ENCODE peak calls at places on chromosomes 12 and 14, in six cellular contexts. One of them, this sample, is unnamed.

GRCh38 chr12:117890644-117891043 is 78.1 kb downstream of the KSR2 start:
- DNase-seq in activated CD8-positive, alpha-beta memory T cell treated with anti-CD3 and anti-CD28 coated beads for 4 hours: no peak
- DNase-seq in CD4-positive, CD25-positive, alpha-beta regulatory T cell: no peak
- DNase-seq in HuH-7: no peak
- DNase-seq in stimulated activated CD4-positive, alpha-beta T cell treated with anti-CD3 and anti-CD28 coated beads, Interleukin-2, amount 100 ng/mL, for 24 hours: no peak
- DNase-seq in substantia nigra: no peak
- DNase-seq in this sample: no peak

GRCh38 chr12:39846971-39847661 is 227.5 kb upstream of the ABCD2 start:
- DNase-seq in substantia nigra: no peak
- DNase-seq in CD4-positive, CD25-positive, alpha-beta regulatory T cell: no peak
- DNase-seq in HuH-7: no peak
- DNase-seq in stimulated activated CD4-positive, alpha-beta T cell treated with anti-CD3 and anti-CD28 coated beads, Interleukin-2, amount 100 ng/mL, for 24 hours: no peak
- DNase-seq in activated CD8-positive, alpha-beta memory T cell treated with anti-CD3 and anti-CD28 coated beads for 4 hours: no peak
- DNase-seq in this sample: no peak

GRCh38 chr14:88346048-88346639 is 23.1 kb upstream of the KCNK10 start:
- DNase-seq in substantia nigra: no peak
- DNase-seq in HuH-7: no peak
- DNase-seq in activated CD8-positive, alpha-beta memory T cell treated with anti-CD3 and anti-CD28 coated beads for 4 hours: no peak
- DNase-seq in CD4-positive, CD25-positive, alpha-beta regulatory T cell: no peak
- DNase-seq in stimulated activated CD4-positive, alpha-beta T cell treated with anti-CD3 and anti-CD28 coated beads, Interleukin-2, amount 100 ng/mL, for 24 hours: no peak
- DNase-seq in this sample: no peak

GRCh38 chr14:69715725-69716482 is 51.0 kb upstream of the SRSF5 start:
- DNase-seq in CD4-positive, CD25-positive, alpha-beta regulatory T cell: no peak
- DNase-seq in substantia nigra: no peak
- DNase-seq in HuH-7: no peak
- DNase-seq in stimulated activated CD4-positive, alpha-beta T cell treated with anti-CD3 and anti-CD28 coated beads, Interleukin-2, amount 100 ng/mL, for 24 hours: no peak
- DNase-seq in activated CD8-positive, alpha-beta memory T cell treated with anti-CD3 and anti-CD28 coated beads for 4 hours: no peak
- DNase-seq in this sample: no peak

GRCh38 chr12:47088021-47088944 is 8.5 kb upstream of the AMIGO2 start:
- DNase-seq in HuH-7: peak; percentile 79
- DNase-seq in substantia nigra: no peak
- DNase-seq in stimulated activated CD4-positive, alpha-beta T cell treated with anti-CD3 and anti-CD28 coated beads, Interleukin-2, amount 100 ng/mL, for 24 hours: no peak
- DNase-seq in activated CD8-positive, alpha-beta memory T cell treated with anti-CD3 and anti-CD28 coated beads for 4 hours: no peak
- DNase-seq in CD4-positive, CD25-positive, alpha-beta regulatory T cell: no peak
- DNase-seq in this sample: no peak

GRCh38 chr12:130438711-130439110 is 101.0 kb downstream of the PIWIL1 start:
- DNase-seq in CD4-positive, CD25-positive, alpha-beta regulatory T cell: no peak
- DNase-seq in HuH-7: no peak
- DNase-seq in stimulated activated CD4-positive, alpha-beta T cell treated with anti-CD3 and anti-CD28 coated beads, Interleukin-2, amount 100 ng/mL, for 24 hours: no peak
- DNase-seq in substantia nigra: no peak
- DNase-seq in activated CD8-positive, alpha-beta memory T cell treated with anti-CD3 and anti-CD28 coated beads for 4 hours: no peak
- DNase-seq in this sample: no peak

GRCh38 chr14:21796912-21797311 is 123.3 kb upstream of the OR4E1 start:
- DNase-seq in stimulated activated CD4-positive, alpha-beta T cell treated with anti-CD3 and anti-CD28 coated beads, Interleukin-2, amount 100 ng/mL, for 24 hours: no peak
- DNase-seq in substantia nigra: no peak
- DNase-seq in CD4-positive, CD25-positive, alpha-beta regulatory T cell: peak; percentile 6
- DNase-seq in activated CD8-positive, alpha-beta memory T cell treated with anti-CD3 and anti-CD28 coated beads for 4 hours: no peak
- DNase-seq in HuH-7: peak; percentile 8
- DNase-seq in this sample: peak; percentile 3

GRCh38 chr12:111757361-111758119 is 9.2 kb upstream of the ALDH2 start:
- DNase-seq in stimulated activated CD4-positive, alpha-beta T cell treated with anti-CD3 and anti-CD28 coated beads, Interleukin-2, amount 100 ng/mL, for 24 hours: no peak
- DNase-seq in HuH-7: no peak
- DNase-seq in substantia nigra: no peak
- DNase-seq in activated CD8-positive, alpha-beta memory T cell treated with anti-CD3 and anti-CD28 coated beads for 4 hours: no peak
- DNase-seq in CD4-positive, CD25-positive, alpha-beta regulatory T cell: no peak
- DNase-seq in this sample: peak; percentile 76

GRCh38 chr12:39145175-39145999 is 240.0 kb upstream of the CPNE8 start:
- DNase-seq in substantia nigra: no peak
- DNase-seq in HuH-7: no peak
- DNase-seq in CD4-positive, CD25-positive, alpha-beta regulatory T cell: no peak
- DNase-seq in activated CD8-positive, alpha-beta memory T cell treated with anti-CD3 and anti-CD28 coated beads for 4 hours: no peak
- DNase-seq in stimulated activated CD4-positive, alpha-beta T cell treated with anti-CD3 and anti-CD28 coated beads, Interleukin-2, amount 100 ng/mL, for 24 hours: no peak
- DNase-seq in this sample: no peak

GRCh38 chr14:38079886-38080285 is 127.8 kb upstream of the SSTR1 start:
- DNase-seq in stimulated activated CD4-positive, alpha-beta T cell treated with anti-CD3 and anti-CD28 coated beads, Interleukin-2, amount 100 ng/mL, for 24 hours: no peak
- DNase-seq in CD4-positive, CD25-positive, alpha-beta regulatory T cell: no peak
- DNase-seq in HuH-7: no peak
- DNase-seq in substantia nigra: no peak
- DNase-seq in activated CD8-positive, alpha-beta memory T cell treated with anti-CD3 and anti-CD28 coated beads for 4 hours: no peak
- DNase-seq in this sample: no peak

This sample was measured in OCI-LY7.